ENCODE peak calls at places on chromosome 1, in six cellular contexts. O is NCI-H446 treated with DMSO at 0.1 percent for 48 hours, N is endodermal cell, Z is lower leg skin, M is KBM-7, R is HTR-8/SVneo. E is an unnamed sample.

GRCh38 chr1:154474802-154475201 is 27.2 kb upstream of the TDRD10 start:
- DNase-seq in Z (peak; percentile 75), O (no peak), R (peak; percentile 20), N (no peak), M (peak; percentile 56), E (no peak)

GRCh38 chr1:79875187-79875586 is 868.7 kb upstream of the ADGRL4 start:
- DNase-seq in R (no peak), N (no peak), O (no peak), Z (no peak), M (no peak), E (no peak)

GRCh38 chr1:204314209-204314892 is 45.4 kb downstream of the PLEKHA6 start:
- DNase-seq in Z (peak; percentile 70), O (no peak), N (no peak), M (no peak), R (no peak), E (no peak)

GRCh38 chr1:173056355-173056754 is 5.6 kb upstream of the TNFSF18 start:
- DNase-seq in O (no peak), M (no peak), N (no peak), R (no peak), Z (no peak), E (no peak)

GRCh38 chr1:155834296-155834926 is 22.6 kb downstream of the GON4L start:
- DNase-seq in M (peak; percentile 27), Z (peak; percentile 31), O (no peak), R (no peak), N (peak; percentile 66), E (no peak)

GRCh38 chr1:115258302-115258866 is 79.7 kb downstream of the NGF start:
- DNase-seq in R (no peak), N (no peak), O (no peak), M (no peak), Z (no peak), E (no peak)

GRCh38 chr1:207069858-207070506 is 16.9 kb downstream of the PFKFB2 start:
- DNase-seq in Z (no peak), O (no peak), M (no peak), R (no peak), N (peak; percentile 24), E (no peak)

GRCh38 chr1:222372221-222372620 is 175.7 kb downstream of the HHIPL2 start:
- DNase-seq in M (no peak), Z (no peak), R (no peak), O (no peak), N (no peak), E (no peak)

GRCh38 chr1:101959456-101959855 is 37.3 kb downstream of the OLFM3 start:
- DNase-seq in Z (no peak), O (no peak), M (no peak), R (no peak), N (no peak), E (no peak)